ENCODE peak calls at places on chromosomes 5 and 9, in seven cellular contexts. C is EL, R is substantia nigra, X is pons, V is ureter, I is H7, U is LHCN-M2. B is an unnamed sample.

GRCh38 chr9:98913705-98914104 is 30.0 kb upstream of the COL15A1 start:
- DNase-seq in R (no peak), V (no peak), X (no peak), C (no peak), I (no peak), U (no peak), B (peak)

GRCh38 chr5:76082790-76083554 is at the start of gene SV2C:
- DNase-seq in C (peak), U (peak), X (no peak), V (no peak), R (no peak), I (peak), B (peak)

GRCh38 chr5:126794157-126794828 is 17.4 kb downstream of the LMNB1 start:
- DNase-seq in C (no peak), R (no peak), U (no peak), X (no peak), I (no peak), V (no peak), B (no peak)

GRCh38 chr5:169577966-169578365 is 5.6 kb upstream of the SPDL1 start:
- DNase-seq in I (no peak), C (peak), U (peak), X (no peak), V (no peak), R (no peak), B (peak)

GRCh38 chr9:4297151-4297794 is 2.6 kb downstream of the GLIS3 start:
- DNase-seq in U (peak), R (peak), X (peak), V (peak), C (peak), I (peak), B (peak)

GRCh38 chr9:37311938-37312730 is 110.4 kb upstream of the GRHPR start:
- DNase-seq in C (peak), U (peak), X (no peak), R (no peak), I (no peak), V (no peak), B (no peak)

GRCh38 chr5:1106385-1107166 is 5.3 kb downstream of the SLC12A7 start:
- DNase-seq in R (no peak), V (no peak), X (no peak), I (no peak), U (no peak), C (no peak), B (no peak)

GRCh38 chr9:129901922-129902321 is 66.7 kb downstream of the USP20 start:
- DNase-seq in V (no peak), U (no peak), I (no peak), X (peak), C (no peak), R (no peak), B (no peak)

GRCh38 chr5:21613971-21614488 is 1239.1 kb downstream of the CDH12 start:
- DNase-seq in V (no peak), C (no peak), R (no peak), X (no peak), I (no peak), U (no peak), B (peak)

B was measured in endodermal cell.